ENCODE peak calls at places on chromosome 2, in four cellular contexts. R, K, Z and X are unnamed samples. For H3K36me3, the result is how much of the 10 kb centered on the place peaks cover.

GRCh38 chr2:151205601-151206000 is 56.1 kb downstream of the RBM43 start:
- DNase-seq in R (no peak), K (no peak), Z (no peak), X (no peak)

GRCh38 chr2:42456126-42456839 is 37.5 kb downstream of the KCNG3 start:
- DNase-seq in R (no peak), K (no peak), Z (no peak), X (no peak)

GRCh38 chr2:212005077-212005671 is 533.4 kb downstream of the ERBB4 start:
- DNase-seq in R (peak), K (no peak), Z (no peak), X (no peak)

GRCh38 chr2:239814917-239815637 is 210.1 kb downstream of the NDUFA10 start:
- DNase-seq in R (no peak), K (peak), Z (no peak), X (peak)

GRCh38 chr2:64636105-64636873 is 17.4 kb downstream of the SERTAD2 start:
- DNase-seq in R (no peak), K (no peak), Z (no peak), X (peak)

GRCh38 chr2:119827866-119828507 is 68.3 kb downstream of the PTPN4 start:
- DNase-seq in R (no peak), K (no peak), Z (no peak), X (no peak)

GRCh38 chr2:69957970-69958369 is 3.5 kb downstream of the ASPRV1 start:
- DNase-seq in R (no peak), K (no peak), Z (no peak), X (no peak)

GRCh38 chr2:64213607-64214275 is 69.5 kb upstream of the PELI1 start:
- DNase-seq in R (no peak), K (no peak), Z (no peak), X (no peak)

GRCh38 chr2:64404743-64405142 is 49.2 kb upstream of the LGALSL start:
- DNase-seq in R (no peak), K (peak), Z (peak), X (no peak)

GRCh38 chr2:12861344-12861942 is 144.7 kb downstream of the TRIB2 start:
- DNase-seq in R (peak), K (no peak), Z (no peak), X (no peak)

GRCh38 chr2:228938629-228939028 is 332.5 kb downstream of the PID1 start:
- DNase-seq in R (no peak), K (no peak), Z (no peak), X (no peak)

GRCh38 chr2:56647997-56648396 is 464.2 kb downstream of the CCDC85A start:
- DNase-seq in R (no peak), K (no peak), Z (no peak), X (no peak)

GRCh38 chr2:149994057-149994728 is 406.6 kb upstream of the MMADHC start:
- DNase-seq in R (no peak), K (no peak), Z (no peak), X (no peak)

GRCh38 chr2:38600242-38600891 is 2.4 kb downstream of the HNRNPLL start:
- DNase-seq in R (peak), K (no peak), Z (no peak), X (no peak)

GRCh38 chr2:207135340-207135739 is 30.4 kb downstream of the KLF7 start:
- DNase-seq in R (peak), K (no peak), Z (no peak), X (no peak)

GRCh38 chr2:84388133-84388532 is 70.9 kb downstream of the SUCLG1 start:
- DNase-seq in R (no peak), K (no peak), Z (no peak), X (no peak)

GRCh38 chr2:133968446-133968845 is 285.4 kb upstream of the MGAT5 start:
- DNase-seq in R (no peak), K (no peak), Z (no peak), X (no peak)

GRCh38 chr2:29139731-29140130 is 24.5 kb downstream of the CLIP4 start:
- DNase-seq in R (no peak), K (no peak), Z (no peak), X (no peak)

GRCh38 chr2:136381722-136382633 is 264.0 kb upstream of the CXCR4 start:
- DNase-seq in R (no peak), K (no peak), Z (no peak), X (peak)

GRCh38 chr2:236748385-236748784 is 178.8 kb downstream of the ACKR3 start:
- DNase-seq in R (peak), K (no peak), Z (peak), X (no peak)

GRCh38 chr2:165469417-165469816 is at the start of gene CSRNP3:
- DNase-seq in R (peak), K (peak), Z (peak), X (no peak)

GRCh38 chr2:76870581-76870980 is 651.6 kb downstream of the LRRTM4 start:
- DNase-seq in R (peak), K (no peak), Z (no peak), X (no peak)

GRCh38 chr2:106053581-106053980 is 140.5 kb downstream of the UXS1 start:
- DNase-seq in R (no peak), K (no peak), Z (no peak), X (no peak)

GRCh38 chr2:75627902-75628504 is 18.6 kb upstream of the MRPL19 start:
- DNase-seq in R (peak), K (peak), Z (peak), X (peak)

GRCh38 chr2:223970343-223971128 is 13.3 kb downstream of the MRPL44 start:
- DNase-seq in R (peak), K (no peak), Z (peak), X (peak)

GRCh38 chr2:28726177-28726576 is 25.5 kb upstream of the PPP1CB start:
- DNase-seq in R (no peak), K (no peak), Z (no peak), X (no peak)

GRCh38 chr2:219493086-219493485 is 5.6 kb upstream of the GMPPA start:
- DNase-seq in R (no peak), K (no peak), Z (no peak), X (no peak)

GRCh38 chr2:148888003-148888501 is 13.0 kb downstream of the KIF5C start:
- DNase-seq in R (no peak), K (no peak), Z (no peak), X (no peak)

GRCh38 chr2:33236457-33236856 is 240.0 kb upstream of the RASGRP3 start:
- DNase-seq in R (peak), K (no peak), Z (no peak), X (no peak)

GRCh38 chr2:200738590-200738989 is 73.1 kb upstream of the BZW1 start:
- DNase-seq in R (no peak), K (no peak), Z (no peak), X (no peak)

GRCh38 chr2:189874571-189875320 is 90.5 kb downstream of the PMS1 start:
- DNase-seq in R (peak), K (no peak), Z (no peak), X (no peak)

GRCh38 chr2:150339951-150340350 is 147.5 kb downstream of the RND3 start:
- DNase-seq in R (peak), K (no peak), Z (no peak), X (no peak)

GRCh38 chr2:45182667-45183620 is 173.7 kb upstream of the SIX2 start:
- DNase-seq in R (no peak), K (no peak), Z (no peak), X (no peak)

GRCh38 chr2:8122506-8122898 is 559.4 kb upstream of the ID2 start:
- DNase-seq in R (no peak), K (no peak), Z (peak), X (no peak)

GRCh38 chr2:144332356-144333143 is 187.4 kb downstream of the ZEB2 start:
- DNase-seq in R (peak), K (peak), Z (peak), X (peak)
- H3K4me3 ChIP-seq in R (peak), K (peak), Z (peak), X (peak)

GRCh38 chr2:238725298-238725697 is 122.6 kb upstream of the TWIST2 start:
- DNase-seq in R (no peak), K (no peak), Z (no peak), X (no peak)
- TF ChIP-seq POLR2A in R (no peak), K (no peak), Z (no peak), X (no peak)

DNA sequence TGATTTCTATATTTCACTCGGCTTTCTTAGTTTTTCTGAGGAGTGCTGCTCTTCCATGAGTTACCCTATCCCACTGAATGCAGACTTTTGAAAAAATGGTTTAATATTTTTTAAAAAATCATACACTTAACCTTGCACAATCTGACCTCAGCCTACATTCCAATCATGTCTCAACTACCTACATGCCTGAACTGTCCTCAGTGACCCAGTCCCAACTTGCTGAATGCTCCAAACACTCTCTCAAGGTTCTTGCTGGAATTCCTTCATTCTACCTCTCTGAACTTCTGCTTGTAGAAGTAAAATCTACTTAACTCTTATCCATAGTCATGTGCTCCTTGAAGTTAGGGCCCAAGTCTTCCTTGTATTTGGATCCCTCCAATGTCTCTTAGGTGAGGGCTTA is 181.6 kb downstream of the XIRP2 start:
- DNase-seq in R (no peak), K (no peak), Z (no peak), X (no peak)
- H3K36me3 ChIP-seq in R (under half), K (under half), Z (under half), X (under half)

GRCh38 chr2:20221169-20221938 is 3.6 kb downstream of the SDC1 start:
- DNase-seq in R (no peak), K (no peak), Z (no peak), X (no peak)

GRCh38 chr2:20223345-20224190 is 1.4 kb downstream of the SDC1 start:
- DNase-seq in R (peak), K (peak), Z (peak), X (no peak)

GRCh38 chr2:20221939-20222768 is 2.8 kb downstream of the SDC1 start:
- DNase-seq in R (no peak), K (no peak), Z (no peak), X (no peak)

GRCh38 chr2:20224191-20224715 is 677 bp downstream of the SDC1 start:
- DNase-seq in R (no peak), K (no peak), Z (no peak), X (no peak)

GRCh38 chr2:20222769-20223344 is 2.1 kb downstream of the SDC1 start:
- DNase-seq in R (no peak), K (no peak), Z (no peak), X (no peak)
- H3K4me3 ChIP-seq in R (no peak), K (peak), Z (peak), X (peak)

DNA sequence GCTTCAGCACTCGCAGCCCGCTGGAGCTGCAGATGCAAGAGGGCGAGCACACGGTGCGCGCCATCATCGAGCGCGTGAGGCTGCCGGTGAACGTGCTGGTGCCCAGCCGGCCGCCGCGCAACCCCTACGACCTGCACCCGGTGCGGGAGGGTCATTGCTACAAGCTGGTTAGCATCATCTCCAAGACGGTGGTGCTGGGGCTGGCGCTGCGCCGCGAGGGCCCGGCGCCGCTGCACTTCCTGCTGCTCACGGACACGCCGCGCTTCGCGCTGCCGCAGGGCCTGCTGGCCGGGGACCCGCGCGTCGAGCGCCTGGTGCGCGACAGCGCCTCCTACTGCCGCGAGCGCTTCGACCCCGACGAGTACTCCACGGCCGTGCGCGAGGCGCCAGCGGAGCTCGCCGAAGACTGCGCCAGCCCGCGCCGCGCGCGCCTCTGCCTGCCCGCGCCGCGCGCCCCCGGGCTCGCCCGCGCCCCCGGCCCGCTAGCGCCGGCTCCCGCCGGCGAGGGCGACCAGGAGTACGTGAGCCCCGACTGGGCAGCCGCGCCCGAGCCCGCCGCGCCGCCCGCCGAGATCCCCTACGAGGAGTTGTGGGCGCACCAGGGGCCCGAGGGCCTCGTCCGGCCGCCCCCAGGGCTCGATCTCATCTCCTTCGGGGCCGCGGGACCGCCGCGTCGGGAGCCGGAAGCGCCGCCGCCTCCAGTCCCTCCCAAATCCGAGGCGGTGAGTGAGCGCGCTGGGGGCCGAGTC is 11.8 kb downstream of the GAREM2 start:
- DNase-seq in R (peak), K (peak), Z (peak), X (peak)
- TF ChIP-seq POLR2A in R (peak), K (peak), Z (no peak), X (no peak)

GRCh38 chr2:37223131-37223530 is 8.3 kb downstream of the CEBPZ start:
- DNase-seq in R (no peak), K (no peak), Z (no peak), X (no peak)
- H3K36me3 ChIP-seq in R (under half), K (under half), Z (under half), X (under half)

GRCh38 chr2:158131483-158131912 is 29.8 kb downstream of the UPP2 start:
- DNase-seq in R (no peak), K (no peak), Z (no peak), X (no peak)
- H3K4me3 ChIP-seq in R (no peak), K (no peak), Z (no peak), X (no peak)